ENCODE peak calls at places on chromosome 2, in four cellular contexts. V is fibroblast of lung, A is HL-60, U is T1000. B is an unnamed sample.
A peak's percentile ranks its signal among the peaks of the same experiment; 100 is the strongest.

GRCh38 chr2:12487253-12488004 is 229.3 kb upstream of the TRIB2 start:
- DNase-seq in A (no peak), U (no peak), V (no peak), B (no peak)

GRCh38 chr2:226190479-226191252 is 609.0 kb downstream of the IRS1 start:
- DNase-seq in U (no peak), A (no peak), V (peak; percentile 65), B (no peak)

GRCh38 chr2:191171708-191172355 is 21.0 kb upstream of the STAT4 start:
- DNase-seq in V (peak; percentile 98), A (no peak), U (peak; percentile 42), B (peak; percentile 54)

GRCh38 chr2:55115795-55116597 is 65.7 kb upstream of the RTN4 start:
- DNase-seq in A (peak; percentile 65), U (peak; percentile 31), V (peak; percentile 78), B (no peak)

GRCh38 chr2:107585851-107586250 is 240.8 kb upstream of the RGPD4 start:
- DNase-seq in A (no peak), U (no peak), V (peak; percentile 68), B (no peak)

GRCh38 chr2:203399031-203399430 is 70.8 kb downstream of the ABI2 start:
- DNase-seq in V (peak; percentile 52), A (no peak), U (no peak), B (no peak)

GRCh38 chr2:84970266-84970955 is 550 bp upstream of the KCMF1 start:
- DNase-seq in A (no peak), V (peak; percentile 57), U (peak; percentile 57), B (no peak)

GRCh38 chr2:26612522-26613240 is 28.5 kb downstream of the CIB4 start:
- DNase-seq in V (no peak), U (no peak), A (no peak), B (no peak)

GRCh38 chr2:239263231-239263936 is 137.4 kb downstream of the HDAC4 start:
- DNase-seq in V (no peak), A (no peak), U (no peak), B (peak; percentile 85)

GRCh38 chr2:175744000-175744399 is 258.1 kb downstream of the LNPK start:
- DNase-seq in V (peak; percentile 32), U (no peak), A (no peak), B (no peak)

GRCh38 chr2:213766465-213766891 is 482.2 kb downstream of the SPAG16 start:
- DNase-seq in U (no peak), V (peak; percentile 8), A (no peak), B (no peak)

GRCh38 chr2:109059474-109060165 is 69.4 kb upstream of the SH3RF3 start:
- DNase-seq in A (no peak), U (no peak), V (no peak), B (no peak)

GRCh38 chr2:162312853-162313252 is 5.6 kb downstream of the IFIH1 start:
- DNase-seq in A (no peak), U (no peak), V (no peak), B (no peak)

GRCh38 chr2:223051580-223052375 is at the start of gene KCNE4:
- DNase-seq in U (no peak), A (no peak), V (peak; percentile 52), B (no peak)

GRCh38 chr2:70010222-70011111 is 49.0 kb upstream of the ASPRV1 start:
- DNase-seq in V (peak; percentile 10), A (peak; percentile 81), U (no peak), B (no peak)

GRCh38 chr2:119402645-119403560 is 28.8 kb upstream of the TMEM37 start:
- DNase-seq in U (no peak), A (peak; percentile 45), V (no peak), B (no peak)

GRCh38 chr2:217920879-217921603 is 81.8 kb downstream of the TNS1 start:
- DNase-seq in A (no peak), U (no peak), V (peak; percentile 75), B (no peak)

GRCh38 chr2:55607717-55608116 is 9.7 kb downstream of the PPP4R3B start:
- DNase-seq in A (no peak), U (no peak), V (no peak), B (no peak)

GRCh38 chr2:145116834-145117233 is 596.9 kb upstream of the ZEB2 start:
- DNase-seq in U (no peak), V (no peak), A (no peak), B (no peak)

GRCh38 chr2:5673861-5674240 is 18.3 kb upstream of the SOX11 start:
- DNase-seq in U (no peak), V (peak; percentile 58), A (no peak), B (no peak)

GRCh38 chr2:232230557-232230956 is 148.0 kb upstream of the ALPP start:
- DNase-seq in V (no peak), U (no peak), A (no peak), B (no peak)

GRCh38 chr2:238761802-238762373 is 86.0 kb upstream of the TWIST2 start:
- DNase-seq in A (no peak), U (peak; percentile 4), V (peak; percentile 42), B (no peak)

GRCh38 chr2:69026026-69026425 is 13.0 kb downstream of the ANTXR1 start:
- DNase-seq in U (no peak), V (no peak), A (peak; percentile 13), B (no peak)

GRCh38 chr2:196487426-196487825 is 152.1 kb upstream of the CCDC150 start:
- DNase-seq in A (no peak), U (no peak), V (peak; percentile 27), B (no peak)

GRCh38 chr2:212147921-212148513 is 390.6 kb downstream of the ERBB4 start:
- DNase-seq in U (no peak), A (no peak), V (no peak), B (no peak)

GRCh38 chr2:157758586-157758985 is 117.5 kb downstream of the ACVR1 start:
- DNase-seq in U (no peak), A (no peak), V (no peak), B (no peak)

GRCh38 chr2:206275274-206276160 is 1.1 kb downstream of the ZDBF2 start:
- DNase-seq in U (peak; percentile 11), A (peak; percentile 52), V (peak; percentile 57), B (no peak)

GRCh38 chr2:20225294-20226151 is 593 bp upstream of the SDC1 start:
- DNase-seq in U (peak; percentile 45), A (no peak), V (peak; percentile 67), B (no peak)

GRCh38 chr2:241724259-241724974 is 10.0 kb upstream of the D2HGDH start:
- DNase-seq in U (no peak), V (no peak), A (no peak), B (no peak)

GRCh38 chr2:112644155-112644932 is 1.4 kb upstream of the SLC20A1 start:
- DNase-seq in A (no peak), V (peak; percentile 64), U (no peak), B (no peak)

GRCh38 chr2:200966770-200967169 is 3.3 kb upstream of the ORC2 start:
- DNase-seq in A (no peak), V (peak; percentile 72), U (peak; percentile 12), B (no peak)

GRCh38 chr2:128178650-128179460 is 87.9 kb downstream of the UGGT1 start:
- DNase-seq in U (no peak), A (peak; percentile 43), V (peak; percentile 69), B (no peak)

GRCh38 chr2:11499081-11499743 is 33.3 kb upstream of the E2F6 start:
- DNase-seq in U (no peak), V (no peak), A (no peak), B (no peak)

GRCh38 chr2:170690671-170691070 is 24.5 kb upstream of the SP5 start:
- DNase-seq in V (no peak), U (no peak), A (no peak), B (no peak)

GRCh38 chr2:99337931-99338580 is 867 bp downstream of the EIF5B start:
- DNase-seq in V (peak; percentile 17), U (no peak), A (peak; percentile 25), B (no peak)

GRCh38 chr2:80328033-80328635 is 23.6 kb upstream of the LRRTM1 start:
- DNase-seq in V (no peak), U (no peak), A (no peak), B (no peak)

GRCh38 chr2:125227843-125228392 is 1202.8 kb downstream of the CNTNAP5 start:
- DNase-seq in U (no peak), V (no peak), A (no peak), B (no peak)

B was measured in vagina.